ENCODE peak calls at places on chromosomes 16 and 17, in six cellular contexts. U is RPMI8226; N is effector memory CD8-positive, alpha-beta T cell; G is effector CD4-positive, alpha-beta T cell; W is tibial nerve; L is AML-193. B is an unnamed sample.

GRCh38 chr17:27294689-27295630 is 1.0 kb downstream of the WSB1 start:
- DNase-seq in U (peak; percentile 81), N (peak; percentile 36), G (peak; percentile 25), W (peak; percentile 81), L (peak; percentile 94), B (no peak)

GRCh38 chr17:60087882-60088669 is 9.4 kb upstream of the HEATR6 start:
- DNase-seq in U (no peak), N (no peak), G (no peak), W (no peak), L (no peak), B (no peak)

GRCh38 chr16:89565256-89565505 is 4.7 kb downstream of the RPL13 start:
- DNase-seq in U (no peak), N (no peak), G (no peak), W (no peak), L (no peak), B (no peak)

GRCh38 chr17:17420561-17421269 is 56.1 kb upstream of the MED9 start:
- DNase-seq in U (no peak), N (no peak), G (no peak), W (peak; percentile 93), L (no peak), B (no peak)

GRCh38 chr17:49495842-49496182 is 719 bp downstream of the NGFR start:
- DNase-seq in U (no peak), N (no peak), G (no peak), W (no peak), L (no peak), B (no peak)

GRCh38 chr17:60145006-60145935 is 4.5 kb upstream of the CA4 start:
- DNase-seq in U (no peak), N (no peak), G (no peak), W (no peak), L (no peak), B (no peak)

GRCh38 chr17:69103557-69104233 is 38.0 kb downstream of the ABCA6 start:
- DNase-seq in U (no peak), N (no peak), G (no peak), W (no peak), L (no peak), B (no peak)

GRCh38 chr16:22685162-22685830 is 128.7 kb upstream of the HS3ST2 start:
- DNase-seq in U (no peak), N (no peak), G (no peak), W (peak; percentile 50), L (no peak), B (no peak)

GRCh38 chr16:53692146-53692545 is 11.5 kb downstream of the RPGRIP1L start:
- DNase-seq in U (no peak), N (no peak), G (no peak), W (no peak), L (no peak), B (no peak)

GRCh38 chr17:1197781-1198490 is 18.2 kb upstream of the ABR start:
- DNase-seq in U (peak; percentile 66), N (peak; percentile 75), G (peak; percentile 16), W (peak; percentile 80), L (peak; percentile 80), B (no peak)

GRCh38 chr16:85420501-85421337 is 192.4 kb upstream of the GSE1 start:
- DNase-seq in U (peak; percentile 77), N (peak; percentile 82), G (peak; percentile 64), W (no peak), L (peak; percentile 34), B (peak; percentile 37)

GRCh38 chr17:13568746-13569739 is 32.7 kb downstream of the HS3ST3A1 start:
- DNase-seq in U (no peak), N (no peak), G (no peak), W (no peak), L (no peak), B (no peak)

GRCh38 chr16:55144656-55145055 is 179.3 kb upstream of the IRX6 start:
- DNase-seq in U (no peak), N (no peak), G (no peak), W (no peak), L (no peak), B (no peak)

GRCh38 chr17:18377437-18378204 is at the start of gene EVPLL:
- DNase-seq in U (peak; percentile 67), N (no peak), G (no peak), W (peak; percentile 23), L (peak; percentile 59), B (no peak)

GRCh38 chr16:65305588-65305987 is 183.7 kb upstream of the CDH11 start:
- DNase-seq in U (no peak), N (no peak), G (no peak), W (no peak), L (no peak), B (no peak)

GRCh38 chr16:57564571-57565270 is 22.3 kb downstream of the ADGRG5 start:
- DNase-seq in U (no peak), N (no peak), G (no peak), W (no peak), L (no peak), B (no peak)

GRCh38 chr16:55809851-55810250 is 23.0 kb downstream of the CES1 start:
- DNase-seq in U (no peak), N (no peak), G (no peak), W (no peak), L (no peak), B (no peak)

GRCh38 chr17:74008196-74008595 is 195.3 kb upstream of the RPL38 start:
- DNase-seq in U (peak; percentile 22), N (no peak), G (no peak), W (no peak), L (peak; percentile 9), B (no peak)

GRCh38 chr17:78724544-78724943 is 57.5 kb downstream of the CYTH1 start:
- DNase-seq in U (no peak), N (no peak), G (no peak), W (no peak), L (no peak), B (peak; percentile 70)

GRCh38 chr16:27400751-27401620 is 988 bp upstream of the IL21R start:
- DNase-seq in U (no peak), N (no peak), G (no peak), W (no peak), L (peak; percentile 28), B (no peak)

GRCh38 chr17:40646791-40647548 is 648 bp downstream of the SMARCE1 start:
- DNase-seq in U (peak; percentile 47), N (no peak), G (no peak), W (no peak), L (peak; percentile 63), B (no peak)